ENCODE peak calls at places on chromosomes 6 and 20, in nine cellular contexts. Z, S, P, T, H, B, L, E and G are unnamed samples.

GRCh38 chr20:51221791-51222408 is 199.0 kb upstream of the KCNG1 start:
- DNase-seq in Z (no peak), S (no peak), P (no peak), T (no peak), H (no peak), B (no peak), L (peak; percentile 23), E (no peak), G (no peak)

GRCh38 chr6:142885182-142885867 is 59.7 kb downstream of the HIVEP2 start:
- DNase-seq in Z (no peak), S (no peak), P (peak; percentile 99), T (no peak), H (peak; percentile 80), B (peak; percentile 48), L (peak; percentile 87), E (peak; percentile 49), G (peak; percentile 64)

GRCh38 chr6:91081452-91082067 is 494.7 kb upstream of the MAP3K7 start:
- DNase-seq in Z (no peak), S (peak; percentile 46), P (peak; percentile 55), T (no peak), H (no peak), B (no peak), L (no peak), E (no peak), G (no peak)

GRCh38 chr20:50708845-50709555 is 17.7 kb upstream of the RIPOR3 start:
- DNase-seq in Z (no peak), S (no peak), P (no peak), T (no peak), H (no peak), B (no peak), L (no peak), E (no peak), G (no peak)

GRCh38 chr6:144536079-144536478 is 250.9 kb downstream of the UTRN start:
- DNase-seq in Z (no peak), S (no peak), P (no peak), T (no peak), H (no peak), B (no peak), L (no peak), E (no peak), G (no peak)

GRCh38 chr6:112466378-112467151 is 119.4 kb downstream of the RFPL4B start:
- DNase-seq in Z (no peak), S (no peak), P (peak; percentile 83), T (no peak), H (no peak), B (no peak), L (no peak), E (no peak), G (no peak)

GRCh38 chr20:56702931-56703840 is 74.1 kb downstream of the TFAP2C start:
- DNase-seq in Z (no peak), S (no peak), P (no peak), T (no peak), H (no peak), B (no peak), L (no peak), E (no peak), G (no peak)

GRCh38 chr6:24229694-24230093 is 103.7 kb downstream of the NRSN1 start:
- DNase-seq in Z (no peak), S (no peak), P (no peak), T (no peak), H (no peak), B (no peak), L (no peak), E (no peak), G (no peak)

GRCh38 chr6:113833537-113833936 is 23.6 kb upstream of the MARCKS start:
- DNase-seq in Z (no peak), S (no peak), P (peak; percentile 87), T (no peak), H (no peak), B (no peak), L (no peak), E (no peak), G (no peak)

GRCh38 chr6:150857062-150857905 is 8.2 kb upstream of the MTHFD1L start:
- DNase-seq in Z (no peak), S (no peak), P (peak; percentile 99), T (no peak), H (peak; percentile 76), B (peak; percentile 31), L (peak; percentile 97), E (no peak), G (no peak)

DNA sequence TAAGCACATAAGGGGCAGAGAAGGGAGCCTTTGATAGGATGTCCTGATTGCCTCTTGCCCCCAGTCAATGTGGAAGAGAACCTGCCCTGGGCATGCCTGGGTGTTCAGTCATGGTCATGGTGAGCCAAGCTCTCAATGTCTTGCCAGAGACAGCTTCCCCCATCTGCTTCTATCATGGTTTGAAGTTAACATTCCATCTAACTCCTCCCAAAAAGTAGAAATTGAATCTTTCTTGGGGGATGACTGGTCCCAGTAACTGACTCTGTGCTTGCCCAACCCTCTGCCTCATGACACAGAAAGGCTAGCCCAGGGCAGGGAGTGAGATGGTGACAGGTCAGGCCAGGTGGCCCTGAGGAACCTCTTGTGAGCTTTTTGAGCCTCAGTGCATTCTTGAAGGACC is 60.1 kb downstream of the ADTRP start:
- DNase-seq in Z (no peak), S (no peak), P (peak; percentile 8), T (no peak), H (no peak), B (no peak), L (no peak), E (no peak), G (no peak)
- H3K27me3 ChIP-seq in Z (no peaks in the 10 kb centered on the region), S (no peaks in the 10 kb centered on the region), P (no peaks in the 10 kb centered on the region), T (no peaks in the 10 kb centered on the region), H (no peaks in the 10 kb centered on the region), B (no peaks in the 10 kb centered on the region), L (no peaks in the 10 kb centered on the region), E (no peaks in the 10 kb centered on the region), G (no peaks in the 10 kb centered on the region)

DNA sequence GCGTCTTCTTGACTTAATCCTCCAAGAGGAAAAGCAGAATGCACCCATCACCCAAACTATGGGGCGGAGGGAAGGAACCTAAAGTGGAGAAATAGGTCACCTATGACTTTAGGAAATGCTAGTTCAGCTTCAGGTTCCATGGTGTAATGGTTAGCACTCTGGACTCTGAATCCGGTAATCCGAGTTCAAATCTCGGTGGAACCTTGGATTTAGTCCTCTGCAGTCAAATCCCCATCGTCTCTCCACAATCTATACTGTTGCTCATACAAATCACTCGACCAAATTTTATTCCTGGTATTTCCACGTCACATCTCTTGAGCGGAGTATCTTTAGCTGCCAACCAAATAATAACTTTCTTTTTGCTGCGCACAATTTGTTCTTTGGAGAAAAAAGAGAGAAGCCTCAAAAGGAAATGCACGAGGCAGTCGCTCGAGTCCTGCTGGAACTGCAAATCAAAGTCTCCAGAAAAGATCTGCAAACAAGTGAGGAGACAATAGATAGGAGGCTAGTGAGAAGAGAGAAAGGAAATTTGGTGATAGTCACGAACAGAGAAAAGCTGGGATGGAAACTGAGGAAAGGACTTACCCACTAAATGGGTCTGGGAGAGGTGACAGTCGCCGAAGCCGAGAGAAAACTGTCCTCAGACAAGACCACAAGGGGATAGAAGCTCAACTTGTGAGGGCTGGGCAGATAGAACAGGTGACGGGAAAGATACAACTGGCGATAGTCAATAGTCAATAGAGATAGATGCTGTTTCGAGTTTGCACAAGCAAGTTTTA is 16.6 kb downstream of the POM121L2 start:
- DNase-seq in Z (no peak), S (no peak), P (peak; percentile 76), T (no peak), H (no peak), B (no peak), L (no peak), E (no peak), G (no peak)
- H3K4me3 ChIP-seq in Z (no peak overlapping the region), S (peak overlapping the region; percentile 40), P (peak overlapping the region; percentile 70), T (no peak overlapping the region), H (no peak overlapping the region), B (no peak overlapping the region), L (peak overlapping the region; percentile 45), E (peak overlapping the region; percentile 1), G (no peak overlapping the region)

DNA sequence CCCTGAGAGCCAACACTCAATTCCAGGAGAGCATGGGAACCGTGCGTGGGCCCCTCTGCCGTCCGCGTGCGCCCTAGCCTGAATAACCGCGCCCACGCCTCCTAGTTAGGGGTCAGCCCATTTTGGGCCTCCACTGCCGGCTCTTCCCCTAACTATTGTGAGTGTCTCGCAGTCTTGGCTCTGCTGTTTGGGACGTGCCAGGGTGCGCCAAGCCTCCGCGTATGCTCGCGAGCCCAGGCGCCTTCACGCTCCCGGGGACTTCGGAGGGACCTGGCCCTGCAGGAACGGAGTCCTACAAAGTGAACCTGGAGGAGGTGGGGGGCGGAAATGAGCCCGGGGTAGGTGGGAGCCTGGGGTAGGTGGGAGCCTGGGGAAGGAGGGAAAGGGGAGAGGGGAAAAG is 813 bp upstream of the GCM2 start:
- DNase-seq in Z (no peak), S (no peak), P (no peak), T (peak; percentile 45), H (no peak), B (no peak), L (no peak), E (no peak), G (no peak)
- H3K27me3 ChIP-seq in Z (peaks cover 92% of the 10 kb centered on the region), S (peaks cover 6% of the 10 kb centered on the region), P (peaks cover 29% of the 10 kb centered on the region), T (peaks cover 2% of the 10 kb centered on the region), H (peaks cover 28% of the 10 kb centered on the region), B (peaks cover 58% of the 10 kb centered on the region), L (peaks cover 22% of the 10 kb centered on the region), E (peaks cover 5% of the 10 kb centered on the region), G (peaks cover 8% of the 10 kb centered on the region)

GRCh38 chr6:98848539-98849210 is 14.3 kb downstream of the POU3F2 start:
- DNase-seq in Z (no peak), S (no peak), P (no peak), T (no peak), H (no peak), B (no peak), L (no peak), E (no peak), G (no peak)
- H3K4me3 ChIP-seq in Z (no peak overlapping the region), S (no peak overlapping the region), P (no peak overlapping the region), T (no peak overlapping the region), H (no peak overlapping the region), B (no peak overlapping the region), L (no peak overlapping the region), E (no peak overlapping the region), G (no peak overlapping the region)

DNA sequence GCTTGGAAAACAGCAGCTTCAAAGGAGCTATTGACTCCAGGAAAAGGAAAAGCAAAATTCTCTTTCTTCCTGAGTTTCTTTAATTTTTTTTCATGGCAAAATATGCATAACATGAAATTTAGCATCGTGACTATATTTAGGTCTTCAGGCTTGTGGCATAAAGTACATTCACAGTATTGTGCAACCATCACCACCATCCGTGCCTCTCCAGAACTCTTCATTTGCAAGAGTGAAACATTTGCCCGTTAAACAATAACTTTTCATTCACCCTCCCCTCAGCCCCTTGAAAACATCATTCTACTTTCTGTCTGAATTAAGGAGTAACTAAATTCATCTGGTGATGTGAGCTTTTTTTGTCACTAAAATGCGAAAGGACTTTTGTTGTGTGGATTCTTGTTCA is 251.7 kb downstream of the PHACTR1 start:
- DNase-seq in Z (no peak), S (no peak), P (no peak), T (no peak), H (no peak), B (no peak), L (no peak), E (no peak), G (no peak)
- H3K27me3 ChIP-seq in Z (no peaks in the 10 kb centered on the region), S (no peaks in the 10 kb centered on the region), P (no peaks in the 10 kb centered on the region), T (no peaks in the 10 kb centered on the region), H (no peaks in the 10 kb centered on the region), B (no peaks in the 10 kb centered on the region), L (no peaks in the 10 kb centered on the region), E (no peaks in the 10 kb centered on the region), G (no peaks in the 10 kb centered on the region)